ENCODE peak calls at places on chromosomes 12 and 14, in ten cellular contexts. U, M, F, E, H, O, X, Z, Q and A are unnamed samples.
A peak's percentile ranks its signal among the peaks of the same experiment; 100 is the strongest.

GRCh38 chr12:59444932-59445331 is 150.9 kb upstream of the SLC16A7 start:
- DNase-seq in F (peak; percentile 11), U (peak; percentile 45), Z (no peak), X (no peak), M (no peak), E (no peak), H (peak; percentile 44), Q (no peak), O (no peak), A (peak; percentile 50)

GRCh38 chr12:122793685-122794106 is 19.3 kb downstream of the CCDC62 start:
- DNase-seq in O (peak; percentile 17), H (peak; percentile 74), M (no peak), E (no peak), X (no peak), U (peak; percentile 58), Z (no peak), F (peak; percentile 10), Q (no peak), A (peak; percentile 64)

GRCh38 chr12:50642035-50642451 is 121.9 kb upstream of the ATF1 start:
- DNase-seq in Q (no peak), F (no peak), H (peak; percentile 56), X (no peak), E (no peak), O (no peak), M (no peak), U (peak; percentile 67), Z (no peak), A (no peak)

GRCh38 chr12:122326597-122326996 is 60.3 kb upstream of the VPS33A start:
- DNase-seq in X (no peak), E (no peak), O (no peak), M (no peak), U (no peak), Z (no peak), Q (no peak), F (no peak), H (peak; percentile 44), A (no peak)

GRCh38 chr14:58428011-58428807 is 690 bp downstream of the KIAA0586 start:
- DNase-seq in Z (no peak), F (no peak), E (no peak), X (no peak), Q (no peak), M (no peak), H (peak; percentile 61), U (peak; percentile 65), O (peak; percentile 8), A (peak; percentile 50)

GRCh38 chr12:41967668-41968649 is 176.7 kb downstream of the GXYLT1 start:
- DNase-seq in Z (no peak), H (peak; percentile 32), M (no peak), X (no peak), F (no peak), U (no peak), Q (no peak), O (no peak), E (no peak), A (peak; percentile 95)

GRCh38 chr12:26810330-26810729 is 22.7 kb downstream of the ITPR2 start:
- DNase-seq in O (no peak), Q (peak; percentile 71), F (no peak), Z (peak; percentile 79), H (peak; percentile 88), U (peak; percentile 90), E (peak; percentile 73), X (peak; percentile 61), M (no peak), A (peak; percentile 67)

GRCh38 chr12:11746940-11747716 is 97.7 kb downstream of the ETV6 start:
- DNase-seq in E (no peak), Q (no peak), O (no peak), Z (no peak), H (no peak), X (no peak), M (no peak), F (no peak), U (no peak), A (no peak)

GRCh38 chr12:79566452-79566851 is 124.3 kb downstream of the PAWR start:
- DNase-seq in H (peak; percentile 5), F (no peak), O (no peak), U (peak; percentile 51), M (no peak), Q (no peak), E (no peak), X (no peak), Z (no peak), A (no peak)

GRCh38 chr12:25249951-25250738 is 584 bp downstream of the KRAS start:
- DNase-seq in Q (peak; percentile 62), H (peak; percentile 20), X (peak; percentile 48), Z (peak; percentile 88), O (no peak), M (peak; percentile 40), E (peak; percentile 79), F (peak; percentile 53), U (peak; percentile 44), A (peak; percentile 86)

GRCh38 chr14:61406670-61407069 is 85.3 kb downstream of the PRKCH start:
- DNase-seq in Z (no peak), U (no peak), F (no peak), X (no peak), Q (no peak), E (no peak), O (no peak), H (no peak), M (no peak), A (no peak)

GRCh38 chr12:110744176-110744575 is 1.5 kb upstream of the PPP1CC start:
- DNase-seq in U (peak; percentile 80), H (peak; percentile 53), E (peak; percentile 72), M (peak; percentile 73), Q (no peak), X (peak; percentile 67), O (no peak), F (no peak), Z (no peak), A (no peak)